ENCODE peak calls at places on chromosomes 16 and 17, in four cellular contexts. T, R, O and U are unnamed samples.

GRCh38 chr16:66247516-66248089 is 118.9 kb upstream of the CDH5 start:
- DNase-seq in R (no peak), T (no peak), O (no peak), U (peak)

GRCh38 chr17:67244621-67245072 is 349 bp downstream of the HELZ start:
- DNase-seq in O (peak), T (no peak), R (no peak), U (no peak)

GRCh38 chr16:56861092-56861610 is 3.9 kb upstream of the SLC12A3 start:
- DNase-seq in O (no peak), R (no peak), T (no peak), U (no peak)

GRCh38 chr17:38943607-38944006 is 18.2 kb downstream of the LASP1NB start:
- DNase-seq in T (no peak), R (no peak), O (no peak), U (no peak)

GRCh38 chr16:687499-687898 is 2.7 kb downstream of the WDR24 start:
- DNase-seq in R (no peak), T (no peak), O (no peak), U (no peak)

GRCh38 chr17:76529643-76530488 is 7.6 kb downstream of the CYGB start:
- DNase-seq in O (no peak), T (peak), R (peak), U (peak)

GRCh38 chr17:58535431-58535830 is 21.0 kb upstream of the MTMR4 start:
- DNase-seq in O (no peak), R (no peak), T (no peak), U (no peak)

GRCh38 chr17:28225271-28225670 is 93.7 kb upstream of the TMEM97 start:
- DNase-seq in O (no peak), R (no peak), T (no peak), U (no peak)

GRCh38 chr16:20923876-20924275 is 23.3 kb downstream of the LYRM1 start:
- DNase-seq in O (no peak), R (no peak), T (no peak), U (no peak)

GRCh38 chr17:511001-511690 is 158.5 kb upstream of the RPH3AL start:
- DNase-seq in O (no peak), R (no peak), T (no peak), U (peak)

GRCh38 chr17:19642373-19642893 is 6.1 kb upstream of the ALDH3A2 start:
- DNase-seq in R (no peak), O (no peak), T (no peak), U (no peak)

GRCh38 chr16:23269248-23270091 is 32.6 kb upstream of the SCNN1B start:
- DNase-seq in O (no peak), T (no peak), R (no peak), U (no peak)

GRCh38 chr17:74148446-74148845 is 55.0 kb upstream of the RPL38 start:
- DNase-seq in R (no peak), T (no peak), O (no peak), U (no peak)
- TF ChIP-seq EP300 in R (no peak), T (no peak), O (no peak), U (no peak)

DNA sequence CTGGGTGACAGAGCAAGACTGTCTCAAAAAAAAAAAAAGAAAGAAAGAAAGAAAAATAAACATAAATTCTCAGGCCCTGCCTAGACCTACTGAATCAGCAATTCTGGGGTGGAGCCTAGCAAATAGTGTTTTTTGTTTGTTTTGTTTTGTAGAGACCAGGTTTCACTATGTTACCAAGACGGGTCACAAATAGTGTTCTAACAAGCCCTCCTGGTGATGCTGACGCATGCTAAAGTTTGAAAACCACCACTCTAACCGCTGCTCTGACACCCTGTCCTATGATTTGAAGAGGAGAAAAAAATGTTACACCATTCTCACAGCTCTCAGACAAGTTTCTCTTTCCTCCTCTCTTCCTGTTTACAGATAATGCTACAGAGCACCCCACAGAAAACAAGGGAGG is 1.5 kb downstream of the MRPL10 start:
- DNase-seq in O (no peak), R (no peak), T (no peak), U (no peak)
- H3K4me3 ChIP-seq in O (no peak), R (peak), T (no peak), U (no peak)

GRCh38 chr16:49884033-49884707 is 28.3 kb upstream of the ZNF423 start:
- DNase-seq in O (no peak), R (no peak), T (no peak), U (no peak)
- TF ChIP-seq EP300 in O (no peak), R (no peak), T (no peak), U (no peak)

GRCh38 chr16:72947379-72948237 is 100.3 kb downstream of the ZFHX3 start:
- DNase-seq in R (no peak), T (no peak), O (no peak), U (no peak)
- H3K4me3 ChIP-seq in R (no peak), T (no peak), O (no peak), U (no peak)

GRCh38 chr17:9499041-9499440 is 76.6 kb downstream of the STX8 start:
- DNase-seq in O (no peak), R (no peak), T (no peak), U (no peak)

GRCh38 chr17:9498490-9498889 is 77.1 kb downstream of the STX8 start:
- DNase-seq in O (no peak), R (no peak), T (no peak), U (no peak)
- TF ChIP-seq EP300 in O (no peak), R (no peak), T (no peak), U (no peak)

GRCh38 chr16:47506800-47507199 is 45.7 kb downstream of the PHKB start:
- DNase-seq in T (no peak), R (no peak), O (no peak), U (no peak)
- H3K4me3 ChIP-seq in T (no peak), R (no peak), O (no peak), U (no peak)

DNA sequence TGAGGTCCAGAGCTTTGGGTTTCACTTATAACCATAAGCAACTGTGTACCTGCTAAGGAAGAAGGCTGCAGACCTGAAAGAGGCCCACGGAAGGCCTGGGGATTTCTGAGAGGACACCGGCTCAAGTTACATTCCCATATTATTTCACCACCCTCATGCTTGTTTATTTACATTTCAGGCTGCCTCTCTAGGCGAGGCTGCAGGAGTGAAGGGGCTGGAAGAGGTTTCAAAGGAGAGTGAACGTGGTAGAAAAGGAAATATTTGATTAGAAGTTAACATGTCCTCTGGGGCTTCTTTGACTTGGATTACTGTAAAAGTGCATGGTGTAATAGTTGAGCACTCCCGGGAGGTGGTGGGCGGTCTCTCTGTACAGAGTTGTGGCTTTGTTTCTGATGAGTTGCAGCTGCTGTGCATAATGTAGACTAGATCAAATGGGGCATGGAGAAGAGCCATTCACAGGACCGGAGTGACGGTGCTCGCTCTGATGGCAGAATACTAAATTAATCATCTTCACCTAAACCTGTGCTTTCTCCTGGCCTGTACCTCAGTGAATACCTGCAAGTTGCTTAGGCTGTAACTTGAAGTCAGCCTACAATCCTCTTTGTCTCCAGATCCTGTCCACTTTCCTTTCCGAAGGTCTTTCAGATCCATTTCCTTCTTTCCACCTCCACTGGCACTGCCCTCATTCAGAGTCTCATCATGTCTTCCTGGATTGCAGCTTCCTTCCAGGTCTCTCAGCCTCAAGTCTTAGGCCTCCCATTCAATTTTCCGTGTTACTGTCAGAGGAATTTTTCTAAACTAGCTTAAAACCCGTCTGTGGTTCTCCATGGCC is 1.9 kb upstream of the CPD start:
- DNase-seq in O (no peak), T (no peak), R (no peak), U (no peak)
- TF ChIP-seq EP300 in O (peak), T (no peak), R (no peak), U (peak)